ENCODE peak calls at places on chromosomes 7 and 10, in six cellular contexts. K is lower leg skin, C is A549, N is right lobe of liver, G is gastrocnemius medialis, H is heart left ventricle. A is an unnamed sample.

GRCh38 chr7:78151229-78151628 is 352.7 kb downstream of the PHTF2 start:
- DNase-seq in K (no peak), C (no peak), N (no peak), G (no peak), H (no peak), A (no peak)

GRCh38 chr7:150420987-150421674 is 29.3 kb upstream of the GIMAP8 start:
- DNase-seq in K (peak), C (peak), N (peak), G (peak), H (peak), A (peak)

GRCh38 chr10:132725202-132725601 is 60.7 kb downstream of the NKX6-2 start:
- DNase-seq in K (no peak), C (no peak), N (no peak), G (no peak), H (no peak), A (no peak)

GRCh38 chr10:86489071-86489810 is 32.4 kb downstream of the WAPL start:
- DNase-seq in K (no peak), C (no peak), N (no peak), G (no peak), H (no peak), A (no peak)

GRCh38 chr10:80458638-80459037 is 4.5 kb downstream of the TSPAN14 start:
- DNase-seq in K (no peak), C (no peak), N (no peak), G (no peak), H (no peak), A (no peak)

GRCh38 chr10:71971769-71972555 is 7.8 kb downstream of the CHST3 start:
- DNase-seq in K (no peak), C (no peak), N (no peak), G (no peak), H (no peak), A (no peak)

GRCh38 chr7:138116156-138116555 is 39.9 kb downstream of the AKR1D1 start:
- DNase-seq in K (no peak), C (peak), N (no peak), G (no peak), H (no peak), A (no peak)

GRCh38 chr7:6160191-6160623 is 112.2 kb downstream of the CYTH3 start:
- DNase-seq in K (peak), C (peak), N (no peak), G (peak), H (peak), A (peak)

GRCh38 chr10:76119515-76119914 is 688.1 kb downstream of the LRMDA start:
- DNase-seq in K (no peak), C (no peak), N (no peak), G (no peak), H (no peak), A (no peak)

GRCh38 chr10:46543379-46544014 is 13.0 kb downstream of the GPRIN2 start:
- DNase-seq in K (no peak), C (no peak), N (peak), G (no peak), H (peak), A (no peak)

GRCh38 chr10:35636942-35637341 is 5.2 kb downstream of the FZD8 start:
- DNase-seq in K (no peak), C (no peak), N (no peak), G (no peak), H (no peak), A (no peak)

GRCh38 chr10:67607472-67607871 is 88.5 kb downstream of the CTNNA3 start:
- DNase-seq in K (no peak), C (peak), N (no peak), G (peak), H (no peak), A (no peak)

GRCh38 chr10:33332183-33333031 is 2.1 kb downstream of the NRP1 start:
- DNase-seq in K (no peak), C (peak), N (no peak), G (no peak), H (no peak), A (no peak)

GRCh38 chr7:78203042-78203720 is 404.6 kb downstream of the PHTF2 start:
- DNase-seq in K (no peak), C (no peak), N (no peak), G (no peak), H (no peak), A (no peak)

GRCh38 chr7:24284699-24285506 is 913 bp downstream of the NPY start:
- DNase-seq in K (no peak), C (peak), N (no peak), G (no peak), H (no peak), A (no peak)

GRCh38 chr10:74078037-74078436 is 72.6 kb downstream of the AP3M1 start:
- DNase-seq in K (no peak), C (peak), N (no peak), G (no peak), H (no peak), A (no peak)

GRCh38 chr7:32347244-32347828 is 142.8 kb downstream of the LSM5 start:
- DNase-seq in K (no peak), C (peak), N (no peak), G (no peak), H (no peak), A (peak)

GRCh38 chr10:103759100-103759781 is 96.1 kb downstream of the SH3PXD2A start:
- DNase-seq in K (no peak), C (peak), N (no peak), G (peak), H (peak), A (no peak)

GRCh38 chr7:80088705-80089104 is 45.9 kb upstream of the GNAI1 start:
- DNase-seq in K (no peak), C (no peak), N (no peak), G (no peak), H (no peak), A (peak)

GRCh38 chr10:132556994-132557441 is 19.4 kb downstream of the INPP5A start:
- DNase-seq in K (no peak), C (no peak), N (peak), G (no peak), H (no peak), A (no peak)

GRCh38 chr7:87574630-87575029 is 26.1 kb downstream of the ABCB1 start:
- DNase-seq in K (no peak), C (no peak), N (no peak), G (no peak), H (no peak), A (no peak)

GRCh38 chr7:47332681-47333080 is 249.2 kb downstream of the TNS3 start:
- DNase-seq in K (no peak), C (no peak), N (no peak), G (no peak), H (no peak), A (no peak)

GRCh38 chr10:91034494-91035157 is 113.7 kb upstream of the ANKRD1 start:
- DNase-seq in K (peak), C (no peak), N (peak), G (peak), H (peak), A (no peak)

GRCh38 chr7:76121044-76121443 is 73.1 kb downstream of the MDH2 start:
- DNase-seq in K (no peak), C (no peak), N (no peak), G (no peak), H (no peak), A (no peak)
- TF ChIP-seq POLR2A in K (no peak), C (no peak), N (no peak), G (no peak), H (no peak), A (no peak)

DNA sequence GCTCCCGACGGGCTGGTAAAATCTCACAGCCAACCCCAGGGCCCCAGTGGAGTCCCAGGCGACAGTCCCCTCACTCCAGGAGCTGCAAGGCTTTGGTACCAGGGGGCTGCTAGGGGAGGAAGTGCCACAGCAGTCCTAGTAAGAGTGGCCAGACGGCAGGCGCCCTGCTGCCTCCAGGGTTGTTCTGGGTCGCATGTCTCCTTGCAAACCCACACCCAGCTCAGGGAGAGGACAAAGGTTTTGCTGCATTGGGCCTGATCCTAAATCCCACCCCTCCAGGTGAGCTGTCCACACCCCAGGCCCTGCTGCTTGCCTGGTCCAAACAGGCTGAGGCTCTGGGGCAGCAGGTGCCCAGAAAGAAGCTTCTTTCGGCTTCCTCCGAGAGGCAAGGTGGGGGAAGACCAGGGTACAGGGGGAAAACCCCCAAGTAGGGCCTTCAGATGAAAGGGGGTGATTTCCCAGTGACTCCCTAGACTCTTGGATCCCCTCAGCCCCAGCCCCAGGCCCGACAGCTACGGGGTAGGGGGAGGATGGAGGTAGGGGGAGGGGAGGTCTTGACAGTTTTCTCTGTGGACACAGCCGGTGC is 4.2 kb upstream of the KCP start:
- DNase-seq in K (no peak), C (no peak), N (no peak), G (no peak), H (peak), A (no peak)
- TF ChIP-seq POLR2A in K (no peak), C (no peak), N (no peak), G (no peak), H (no peak), A (no peak)

DNA sequence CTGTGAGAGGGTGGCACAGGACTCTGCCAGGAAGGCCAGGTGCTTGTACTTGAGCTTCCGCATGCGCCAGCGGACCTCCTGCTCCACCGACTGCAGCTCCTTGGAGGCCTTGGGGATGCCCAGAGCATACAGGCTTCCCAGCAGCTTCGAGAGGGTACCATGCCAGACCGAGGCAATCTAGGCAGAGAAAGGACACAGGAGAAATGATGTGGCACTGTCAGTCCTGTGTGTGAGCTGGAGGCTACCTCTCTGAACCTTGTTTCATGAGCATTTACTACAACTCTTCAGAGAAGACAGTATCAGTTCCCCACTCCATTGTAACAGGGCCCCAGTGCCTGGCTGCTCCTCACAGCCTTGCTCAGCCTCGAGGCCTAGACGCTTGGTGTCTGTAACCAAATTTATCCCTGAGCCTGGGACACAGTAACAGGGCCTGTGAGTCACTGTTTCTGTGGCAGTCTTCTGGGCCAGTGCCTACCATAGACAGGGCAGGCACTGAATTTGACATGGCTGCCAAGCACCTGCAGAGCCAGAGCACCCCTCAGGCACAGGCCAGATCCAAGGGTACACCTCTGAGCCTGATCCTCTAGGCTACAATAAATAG is 5.8 kb downstream of the TBRG4 start:
- DNase-seq in K (no peak), C (no peak), N (no peak), G (peak), H (peak), A (no peak)
- TF ChIP-seq POLR2A in K (no peak), C (no peak), N (no peak), G (no peak), H (no peak), A (no peak)

DNA sequence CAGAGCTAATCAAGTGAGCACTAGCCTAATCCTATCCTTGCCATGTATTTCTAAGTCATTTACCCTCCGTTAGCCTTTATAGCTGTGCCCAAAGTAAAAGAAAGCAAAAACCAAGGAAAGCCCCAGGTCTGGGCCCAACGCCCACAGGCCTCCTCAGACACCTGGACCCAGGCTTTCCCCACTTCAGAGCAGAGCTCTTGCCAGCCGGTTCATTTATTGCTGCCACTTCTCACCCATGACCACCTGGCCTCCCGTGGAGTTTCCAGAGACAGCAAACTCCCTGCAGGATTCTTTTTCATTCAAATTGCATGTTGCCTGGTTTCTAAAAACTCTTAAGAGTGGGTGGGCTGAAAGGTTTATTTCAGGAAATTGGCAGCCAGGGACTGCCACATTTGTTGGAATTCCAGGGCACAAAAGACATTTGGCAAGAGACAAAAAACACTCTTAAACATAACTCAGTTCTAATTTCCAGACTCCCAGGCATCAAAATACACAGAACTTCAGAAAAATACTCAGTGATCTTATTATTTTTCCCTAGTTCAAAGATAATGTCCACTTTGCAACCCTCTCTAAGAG is 4.7 kb downstream of the VOPP1 start:
- DNase-seq in K (no peak), C (no peak), N (no peak), G (no peak), H (no peak), A (no peak)
- TF ChIP-seq POLR2A in K (no peak), C (no peak), N (no peak), G (no peak), H (no peak), A (no peak)

DNA sequence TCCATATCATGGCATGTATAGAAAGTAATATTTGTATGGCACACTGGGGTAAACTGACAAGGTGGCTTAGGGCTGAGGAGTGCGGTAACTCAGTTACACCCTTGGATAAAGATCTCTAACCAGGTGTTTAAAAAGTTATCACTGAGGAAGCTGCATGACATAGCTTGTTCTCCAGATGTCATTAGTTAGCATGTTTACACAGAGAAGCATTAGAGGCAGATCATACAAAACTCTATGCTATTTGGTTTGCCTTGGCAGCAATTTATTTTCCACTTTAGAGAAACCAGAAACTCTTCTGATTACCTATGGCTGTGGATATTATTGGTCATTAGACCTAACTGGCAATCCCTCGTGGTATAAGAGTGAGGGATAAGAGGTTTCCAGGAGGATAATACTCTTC is 118.3 kb downstream of the ST7 start:
- DNase-seq in K (no peak), C (no peak), N (no peak), G (no peak), H (no peak), A (peak)
- TF ChIP-seq POLR2A in K (no peak), C (no peak), N (no peak), G (no peak), H (no peak), A (no peak)

DNA sequence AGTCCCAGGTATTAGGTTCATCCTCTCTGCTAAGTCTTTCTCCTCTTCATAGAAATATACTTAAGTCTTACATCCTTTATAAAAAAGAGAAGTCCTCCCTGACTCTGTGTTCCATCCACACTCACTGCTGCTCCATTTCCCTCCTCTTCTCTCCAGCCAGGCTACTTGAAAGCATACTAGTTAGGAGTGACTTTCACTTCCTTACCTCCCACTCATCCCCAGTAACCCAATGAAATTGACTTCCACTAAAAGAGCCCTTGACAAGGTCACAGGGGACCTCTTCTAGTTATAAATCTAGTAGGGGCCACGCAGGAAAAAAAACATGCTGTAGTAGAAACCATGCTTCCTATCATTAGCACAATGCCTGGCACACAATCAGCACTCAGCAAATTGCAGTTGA is 133.1 kb upstream of the AGK start:
- DNase-seq in K (no peak), C (no peak), N (no peak), G (no peak), H (no peak), A (no peak)
- TF ChIP-seq POLR2A in K (no peak), C (no peak), N (no peak), G (no peak), H (no peak), A (no peak)

GRCh38 chr7:43647772-43648643 is 65.1 kb downstream of the STK17A start:
- DNase-seq in K (peak), C (peak), N (no peak), G (peak), H (peak), A (no peak)
- TF ChIP-seq POLR2A in K (no peak), C (no peak), N (no peak), G (no peak), H (no peak), A (no peak)

A was measured in erythroblast.